ENCODE peak calls at places on chromosome X, in seven cellular contexts. One of them, this sample, is unnamed.

GRCh38 chrX:136141569-136141968 is 5.8 kb upstream of the FHL1 start:
- DNase-seq in cardiac muscle cell: no peak
- DNase-seq in AG09309: no peak
- DNase-seq in fibroblast of mammary gland: no peak
- DNase-seq in Peyer's patch: no peak
- DNase-seq in CD8-positive, alpha-beta T cell: no peak
- DNase-seq in transverse colon: no peak
- DNase-seq in this sample: no peak

GRCh38 chrX:107678957-107679740 is 50.8 kb downstream of the PRPS1 start:
- DNase-seq in cardiac muscle cell: no peak
- DNase-seq in AG09309: no peak
- DNase-seq in fibroblast of mammary gland: peak
- DNase-seq in Peyer's patch: peak
- DNase-seq in CD8-positive, alpha-beta T cell: peak
- DNase-seq in transverse colon: peak
- DNase-seq in this sample: no peak

GRCh38 chrX:40009462-40009851 is 88.3 kb downstream of the BCOR start:
- DNase-seq in cardiac muscle cell: peak
- DNase-seq in AG09309: no peak
- DNase-seq in fibroblast of mammary gland: no peak
- DNase-seq in Peyer's patch: no peak
- DNase-seq in CD8-positive, alpha-beta T cell: no peak
- DNase-seq in transverse colon: no peak
- DNase-seq in this sample: no peak

GRCh38 chrX:134256684-134257083 is 19.7 kb downstream of the CCDC160 start:
- DNase-seq in cardiac muscle cell: no peak
- DNase-seq in AG09309: no peak
- DNase-seq in fibroblast of mammary gland: no peak
- DNase-seq in Peyer's patch: no peak
- DNase-seq in CD8-positive, alpha-beta T cell: no peak
- DNase-seq in transverse colon: no peak
- DNase-seq in this sample: no peak

GRCh38 chrX:115030635-115031034 is 13.2 kb upstream of the IL13RA2 start:
- DNase-seq in cardiac muscle cell: no peak
- DNase-seq in AG09309: no peak
- DNase-seq in fibroblast of mammary gland: no peak
- DNase-seq in Peyer's patch: peak
- DNase-seq in CD8-positive, alpha-beta T cell: no peak
- DNase-seq in transverse colon: peak
- DNase-seq in this sample: peak

GRCh38 chrX:46703980-46704379 is 54.9 kb downstream of the SLC9A7 start:
- DNase-seq in cardiac muscle cell: peak
- DNase-seq in AG09309: no peak
- DNase-seq in fibroblast of mammary gland: no peak
- DNase-seq in Peyer's patch: no peak
- DNase-seq in CD8-positive, alpha-beta T cell: no peak
- DNase-seq in transverse colon: no peak
- DNase-seq in this sample: no peak

GRCh38 chrX:1421433-1422134 is 29.7 kb upstream of the SLC25A6 start:
- DNase-seq in cardiac muscle cell: no peak
- DNase-seq in AG09309: no peak
- DNase-seq in fibroblast of mammary gland: peak
- DNase-seq in Peyer's patch: peak
- DNase-seq in CD8-positive, alpha-beta T cell: no peak
- DNase-seq in transverse colon: no peak
- DNase-seq in this sample: no peak

GRCh38 chrX:104315555-104315954 is 60.8 kb upstream of the ESX1 start:
- DNase-seq in cardiac muscle cell: no peak
- DNase-seq in AG09309: no peak
- DNase-seq in fibroblast of mammary gland: peak
- DNase-seq in Peyer's patch: no peak
- DNase-seq in CD8-positive, alpha-beta T cell: no peak
- DNase-seq in transverse colon: no peak
- DNase-seq in this sample: no peak

GRCh38 chrX:139094671-139095592 is 383.4 kb upstream of the FGF13 start:
- DNase-seq in cardiac muscle cell: no peak
- DNase-seq in AG09309: no peak
- DNase-seq in fibroblast of mammary gland: peak
- DNase-seq in Peyer's patch: no peak
- DNase-seq in CD8-positive, alpha-beta T cell: no peak
- DNase-seq in transverse colon: no peak
- DNase-seq in this sample: no peak

GRCh38 chrX:82813671-82814078 is 694.4 kb upstream of the POU3F4 start:
- DNase-seq in cardiac muscle cell: no peak
- DNase-seq in AG09309: no peak
- DNase-seq in fibroblast of mammary gland: peak
- DNase-seq in Peyer's patch: no peak
- DNase-seq in CD8-positive, alpha-beta T cell: no peak
- DNase-seq in transverse colon: no peak
- DNase-seq in this sample: peak

GRCh38 chrX:109600114-109600710 is 24.8 kb downstream of the KCNE5 start:
- DNase-seq in cardiac muscle cell: peak
- DNase-seq in AG09309: no peak
- DNase-seq in fibroblast of mammary gland: peak
- DNase-seq in Peyer's patch: no peak
- DNase-seq in CD8-positive, alpha-beta T cell: no peak
- DNase-seq in transverse colon: no peak
- DNase-seq in this sample: no peak

GRCh38 chrX:47446431-47446830 is 36.6 kb downstream of the ZNF41 start:
- DNase-seq in cardiac muscle cell: no peak
- DNase-seq in AG09309: no peak
- DNase-seq in fibroblast of mammary gland: no peak
- DNase-seq in Peyer's patch: no peak
- DNase-seq in CD8-positive, alpha-beta T cell: no peak
- DNase-seq in transverse colon: no peak
- DNase-seq in this sample: no peak

GRCh38 chrX:45445745-45446412 is 245.2 kb upstream of the DIPK2B start:
- DNase-seq in cardiac muscle cell: no peak
- DNase-seq in AG09309: peak
- DNase-seq in fibroblast of mammary gland: peak
- DNase-seq in Peyer's patch: no peak
- DNase-seq in CD8-positive, alpha-beta T cell: no peak
- DNase-seq in transverse colon: no peak
- DNase-seq in this sample: no peak

GRCh38 chrX:77622233-77622632 is 163.8 kb downstream of the ATRX start:
- DNase-seq in cardiac muscle cell: no peak
- DNase-seq in AG09309: no peak
- DNase-seq in fibroblast of mammary gland: peak
- DNase-seq in Peyer's patch: no peak
- DNase-seq in CD8-positive, alpha-beta T cell: no peak
- DNase-seq in transverse colon: no peak
- DNase-seq in this sample: no peak

GRCh38 chrX:130778773-130779172 is 124.2 kb downstream of the ENOX2 start:
- DNase-seq in cardiac muscle cell: no peak
- DNase-seq in AG09309: no peak
- DNase-seq in fibroblast of mammary gland: peak
- DNase-seq in Peyer's patch: no peak
- DNase-seq in CD8-positive, alpha-beta T cell: no peak
- DNase-seq in transverse colon: no peak
- DNase-seq in this sample: no peak

GRCh38 chrX:47097018-47097417 is 18.8 kb downstream of the RGN start:
- DNase-seq in cardiac muscle cell: no peak
- DNase-seq in AG09309: no peak
- DNase-seq in fibroblast of mammary gland: no peak
- DNase-seq in Peyer's patch: no peak
- DNase-seq in CD8-positive, alpha-beta T cell: no peak
- DNase-seq in transverse colon: no peak
- DNase-seq in this sample: no peak

GRCh38 chrX:106894392-106894909 is 8.7 kb downstream of the RIPPLY1 start:
- DNase-seq in cardiac muscle cell: peak
- DNase-seq in AG09309: peak
- DNase-seq in fibroblast of mammary gland: peak
- DNase-seq in Peyer's patch: peak
- DNase-seq in CD8-positive, alpha-beta T cell: peak
- DNase-seq in transverse colon: peak
- DNase-seq in this sample: peak

GRCh38 chrX:72169008-72169728 is 12.4 kb upstream of the PIN4 start:
- DNase-seq in cardiac muscle cell: no peak
- DNase-seq in AG09309: no peak
- DNase-seq in fibroblast of mammary gland: peak
- DNase-seq in Peyer's patch: peak
- DNase-seq in CD8-positive, alpha-beta T cell: no peak
- DNase-seq in transverse colon: no peak
- DNase-seq in this sample: no peak

GRCh38 chrX:27924261-27924660 is 57.0 kb downstream of the DCAF8L1 start:
- DNase-seq in cardiac muscle cell: no peak
- DNase-seq in AG09309: no peak
- DNase-seq in fibroblast of mammary gland: no peak
- DNase-seq in Peyer's patch: peak
- DNase-seq in CD8-positive, alpha-beta T cell: no peak
- DNase-seq in transverse colon: no peak
- DNase-seq in this sample: no peak

GRCh38 chrX:27924718-27925117 is 56.5 kb downstream of the DCAF8L1 start:
- DNase-seq in cardiac muscle cell: no peak
- DNase-seq in AG09309: no peak
- DNase-seq in fibroblast of mammary gland: no peak
- DNase-seq in Peyer's patch: no peak
- DNase-seq in CD8-positive, alpha-beta T cell: no peak
- DNase-seq in transverse colon: no peak
- DNase-seq in this sample: no peak

GRCh38 chrX:27915617-27916016 is 65.6 kb downstream of the DCAF8L1 start:
- DNase-seq in cardiac muscle cell: no peak
- DNase-seq in AG09309: no peak
- DNase-seq in fibroblast of mammary gland: peak
- DNase-seq in Peyer's patch: peak
- DNase-seq in CD8-positive, alpha-beta T cell: no peak
- DNase-seq in transverse colon: no peak
- DNase-seq in this sample: no peak

DNA sequence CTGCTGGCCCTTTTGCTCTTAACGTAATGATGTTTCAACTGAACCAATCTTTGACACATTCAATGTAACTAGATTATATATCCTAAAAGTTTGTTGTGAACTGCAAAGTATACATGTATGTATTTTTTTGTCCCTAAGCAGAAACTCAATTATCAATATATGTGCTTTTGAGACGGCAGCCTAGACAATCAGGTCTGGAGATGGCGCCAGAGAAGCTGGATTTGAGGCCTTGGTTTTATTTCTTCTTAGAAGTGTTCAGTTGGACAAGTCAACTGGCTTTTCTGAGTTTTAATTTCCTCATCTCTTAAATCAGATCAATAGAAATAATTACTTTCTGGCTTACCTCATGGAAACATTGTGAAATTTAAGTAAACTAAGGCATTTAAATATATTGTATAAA is 62.5 kb downstream of the DCAF8L1 start:
- DNase-seq in cardiac muscle cell: peak
- DNase-seq in AG09309: no peak
- DNase-seq in fibroblast of mammary gland: no peak
- DNase-seq in Peyer's patch: peak
- DNase-seq in CD8-positive, alpha-beta T cell: no peak
- DNase-seq in transverse colon: peak
- DNase-seq in this sample: peak
- TF ChIP-seq CTCF in cardiac muscle cell: peak
- TF ChIP-seq CTCF in AG09309: no peak
- TF ChIP-seq CTCF in fibroblast of mammary gland: peak
- TF ChIP-seq CTCF in Peyer's patch: peak
- TF ChIP-seq CTCF in CD8-positive, alpha-beta T cell: no peak
- TF ChIP-seq CTCF in transverse colon: peak
- TF ChIP-seq CTCF in this sample: no peak

DNA sequence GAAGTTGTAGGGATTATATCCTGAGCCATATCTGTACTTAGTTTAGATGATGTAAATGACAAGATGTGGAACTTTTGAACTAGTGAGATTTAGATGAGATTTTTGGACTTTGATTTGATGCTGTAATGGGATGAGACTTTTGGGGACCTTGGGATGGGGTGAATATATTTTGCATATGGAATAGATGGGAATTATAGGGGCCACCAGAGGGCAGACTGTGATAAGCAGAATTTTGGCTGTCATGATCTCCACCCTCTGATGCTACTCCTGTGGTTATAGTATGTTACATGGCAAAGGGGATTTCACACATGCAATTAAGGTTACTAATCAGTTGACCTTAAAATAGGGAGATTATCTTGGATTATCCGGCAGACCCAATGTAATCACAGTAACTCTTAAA is 214.0 kb upstream of the NHS start:
- DNase-seq in cardiac muscle cell: no peak
- DNase-seq in AG09309: no peak
- DNase-seq in fibroblast of mammary gland: peak
- DNase-seq in Peyer's patch: no peak
- DNase-seq in CD8-positive, alpha-beta T cell: no peak
- DNase-seq in transverse colon: no peak
- DNase-seq in this sample: no peak
- TF ChIP-seq CTCF in cardiac muscle cell: no peak
- TF ChIP-seq CTCF in AG09309: no peak
- TF ChIP-seq CTCF in fibroblast of mammary gland: no peak
- TF ChIP-seq CTCF in Peyer's patch: no peak
- TF ChIP-seq CTCF in CD8-positive, alpha-beta T cell: no peak
- TF ChIP-seq CTCF in transverse colon: no peak
- TF ChIP-seq CTCF in this sample: no peak

DNA sequence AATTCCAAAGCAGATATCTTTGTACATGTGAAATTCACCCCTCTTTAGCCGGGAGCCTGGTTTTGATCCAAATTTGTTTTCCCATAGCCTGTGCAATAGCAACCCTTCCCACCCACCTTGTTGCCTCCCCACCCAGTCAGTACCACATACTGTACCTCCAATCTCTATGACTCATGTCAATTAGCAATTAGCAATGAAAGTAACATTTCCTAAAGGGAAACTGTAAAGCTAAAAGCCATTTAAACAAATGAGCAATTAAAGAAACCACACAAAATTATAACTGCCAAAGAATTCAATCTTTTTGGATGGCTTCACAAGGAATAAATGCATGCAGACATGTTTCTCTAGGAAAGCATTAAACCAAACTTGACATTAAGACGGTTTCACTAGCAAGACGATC is 169.0 kb upstream of the MAP3K15 start:
- DNase-seq in cardiac muscle cell: no peak
- DNase-seq in AG09309: no peak
- DNase-seq in fibroblast of mammary gland: peak
- DNase-seq in Peyer's patch: no peak
- DNase-seq in CD8-positive, alpha-beta T cell: no peak
- DNase-seq in transverse colon: no peak
- DNase-seq in this sample: no peak
- TF ChIP-seq CTCF in cardiac muscle cell: no peak
- TF ChIP-seq CTCF in AG09309: no peak
- TF ChIP-seq CTCF in fibroblast of mammary gland: no peak
- TF ChIP-seq CTCF in Peyer's patch: no peak
- TF ChIP-seq CTCF in CD8-positive, alpha-beta T cell: no peak
- TF ChIP-seq CTCF in transverse colon: no peak
- TF ChIP-seq CTCF in this sample: no peak

GRCh38 chrX:53717205-53717604 is 30.7 kb upstream of the HUWE1 start:
- DNase-seq in cardiac muscle cell: no peak
- DNase-seq in AG09309: no peak
- DNase-seq in fibroblast of mammary gland: no peak
- DNase-seq in Peyer's patch: no peak
- DNase-seq in CD8-positive, alpha-beta T cell: no peak
- DNase-seq in transverse colon: no peak
- DNase-seq in this sample: no peak

GRCh38 chrX:53716328-53717088 is 30.0 kb upstream of the HUWE1 start:
- DNase-seq in cardiac muscle cell: no peak
- DNase-seq in AG09309: no peak
- DNase-seq in fibroblast of mammary gland: peak
- DNase-seq in Peyer's patch: peak
- DNase-seq in CD8-positive, alpha-beta T cell: peak
- DNase-seq in transverse colon: peak
- DNase-seq in this sample: peak

GRCh38 chrX:53715336-53715924 is 28.9 kb upstream of the HUWE1 start:
- DNase-seq in cardiac muscle cell: no peak
- DNase-seq in AG09309: no peak
- DNase-seq in fibroblast of mammary gland: no peak
- DNase-seq in Peyer's patch: no peak
- DNase-seq in CD8-positive, alpha-beta T cell: no peak
- DNase-seq in transverse colon: no peak
- DNase-seq in this sample: no peak

GRCh38 chrX:53713987-53714579 is 27.6 kb upstream of the HUWE1 start:
- DNase-seq in cardiac muscle cell: no peak
- DNase-seq in AG09309: no peak
- DNase-seq in fibroblast of mammary gland: no peak
- DNase-seq in Peyer's patch: no peak
- DNase-seq in CD8-positive, alpha-beta T cell: no peak
- DNase-seq in transverse colon: no peak
- DNase-seq in this sample: no peak

GRCh38 chrX:53714580-53715335 is 28.2 kb upstream of the HUWE1 start:
- DNase-seq in cardiac muscle cell: no peak
- DNase-seq in AG09309: no peak
- DNase-seq in fibroblast of mammary gland: peak
- DNase-seq in Peyer's patch: peak
- DNase-seq in CD8-positive, alpha-beta T cell: peak
- DNase-seq in transverse colon: peak
- DNase-seq in this sample: peak
- TF ChIP-seq CTCF in cardiac muscle cell: no peak
- TF ChIP-seq CTCF in AG09309: no peak
- TF ChIP-seq CTCF in fibroblast of mammary gland: no peak
- TF ChIP-seq CTCF in Peyer's patch: no peak
- TF ChIP-seq CTCF in CD8-positive, alpha-beta T cell: no peak
- TF ChIP-seq CTCF in transverse colon: no peak
- TF ChIP-seq CTCF in this sample: no peak

This sample was measured in Calu3.